ENCODE peak calls at places on chromosomes 5 and 9, in ten cellular contexts. K, G, C, Q, B, P, N, I, U and A are unnamed samples.

GRCh38 chr5:109756543-109757186 is 66.9 kb downstream of the MAN2A1 start:
- DNase-seq in G (no peak), N (no peak), K (no peak), Q (no peak), C (no peak), B (no peak), I (no peak), P (no peak), U (no peak), A (no peak)

GRCh38 chr9:29691758-29692407 is 2118.6 kb upstream of the C9orf72 start:
- DNase-seq in G (no peak), K (peak), B (peak), U (no peak), Q (no peak), N (no peak), C (no peak), I (no peak), P (peak), A (peak)

GRCh38 chr9:70412678-70413426 is 1.6 kb downstream of the KLF9 start:
- DNase-seq in Q (peak), I (peak), B (peak), C (no peak), N (no peak), K (peak), P (peak), U (peak), G (peak), A (peak)

GRCh38 chr5:40676643-40677333 is 2.9 kb upstream of the PTGER4 start:
- DNase-seq in I (no peak), G (peak), Q (no peak), N (peak), U (peak), K (peak), B (peak), P (peak), C (no peak), A (peak)

GRCh38 chr5:138955013-138955660 is 80.0 kb upstream of the LRRTM2 start:
- DNase-seq in G (peak), U (no peak), P (peak), C (no peak), Q (no peak), B (no peak), K (no peak), N (no peak), I (no peak), A (no peak)

GRCh38 chr9:126162611-126163381 is 163.8 kb upstream of the MVB12B start:
- DNase-seq in N (no peak), K (no peak), G (no peak), Q (no peak), B (no peak), U (no peak), I (peak), P (no peak), C (no peak), A (no peak)

GRCh38 chr5:5504325-5504724 is 81.8 kb downstream of the ICE1 start:
- DNase-seq in G (no peak), I (no peak), B (no peak), U (no peak), Q (no peak), P (no peak), K (no peak), C (no peak), N (no peak), A (no peak)

GRCh38 chr5:138503487-138504270 is 38.4 kb downstream of the EGR1 start:
- DNase-seq in G (no peak), K (peak), C (peak), B (peak), U (peak), Q (peak), N (no peak), P (peak), I (no peak), A (peak)

GRCh38 chr9:98248737-98249474 is 6.5 kb downstream of the TBC1D2 start:
- DNase-seq in N (peak), C (no peak), P (peak), G (peak), B (peak), U (peak), I (no peak), Q (peak), K (peak), A (peak)

GRCh38 chr9:13491138-13491492 is 211.6 kb upstream of the MPDZ start:
- DNase-seq in G (no peak), K (peak), C (no peak), B (no peak), Q (no peak), U (no peak), I (no peak), N (no peak), P (peak), A (no peak)

GRCh38 chr9:89718176-89718575 is 113.4 kb downstream of the GADD45G start:
- DNase-seq in G (no peak), U (no peak), Q (no peak), B (peak), K (no peak), N (no peak), P (no peak), I (no peak), C (no peak), A (peak)

GRCh38 chr9:114119242-114120191 is 20.4 kb upstream of the KIF12 start:
- DNase-seq in C (no peak), N (no peak), B (no peak), I (no peak), K (no peak), Q (no peak), P (no peak), G (no peak), U (no peak), A (no peak)

GRCh38 chr9:107270082-107270481 is 13.0 kb upstream of the RAD23B start:
- DNase-seq in C (no peak), B (no peak), K (no peak), N (no peak), U (no peak), Q (no peak), P (no peak), G (no peak), I (no peak), A (no peak)

GRCh38 chr9:78030553-78031270 is 899 bp downstream of the GNAQ start:
- DNase-seq in B (peak), K (peak), C (no peak), N (no peak), G (peak), U (peak), Q (peak), I (no peak), P (peak), A (peak)

GRCh38 chr9:71743884-71744283 is 24.4 kb downstream of the CEMIP2 start:
- DNase-seq in B (no peak), G (no peak), C (no peak), K (no peak), I (no peak), N (no peak), Q (no peak), U (no peak), P (no peak), A (no peak)

GRCh38 chr9:100408541-100409175 is 18.3 kb upstream of the MSANTD3 start:
- DNase-seq in Q (no peak), B (no peak), G (no peak), U (no peak), K (no peak), P (no peak), C (no peak), I (no peak), N (no peak), A (no peak)

GRCh38 chr5:80659111-80659510 is 4.3 kb upstream of the DHFR start:
- DNase-seq in I (no peak), C (no peak), P (peak), B (peak), Q (no peak), N (no peak), G (no peak), K (peak), U (no peak), A (peak)

GRCh38 chr5:125011419-125011818 is 265.0 kb upstream of the ZNF608 start:
- DNase-seq in B (no peak), G (no peak), C (no peak), Q (no peak), N (no peak), K (no peak), P (no peak), U (no peak), I (no peak), A (no peak)

GRCh38 chr9:137350696-137351584 is 48.9 kb upstream of the NRARP start:
- DNase-seq in B (no peak), N (no peak), Q (no peak), I (no peak), U (no peak), G (no peak), C (no peak), K (no peak), P (no peak), A (no peak)
- TF ChIP-seq CTCF in B (no peak), N (no peak), Q (no peak), I (no peak), U (no peak), G (no peak), C (no peak), K (no peak), P (no peak), A (no peak)

GRCh38 chr9:2047916-2048315 is 32.8 kb downstream of the SMARCA2 start:
- DNase-seq in N (no peak), G (no peak), C (no peak), P (no peak), I (no peak), K (no peak), B (no peak), U (no peak), Q (no peak), A (no peak)
- TF ChIP-seq CTCF in N (no peak), G (no peak), C (no peak), P (no peak), I (no peak), K (no peak), B (no peak), U (no peak), Q (no peak), A (no peak)

DNA sequence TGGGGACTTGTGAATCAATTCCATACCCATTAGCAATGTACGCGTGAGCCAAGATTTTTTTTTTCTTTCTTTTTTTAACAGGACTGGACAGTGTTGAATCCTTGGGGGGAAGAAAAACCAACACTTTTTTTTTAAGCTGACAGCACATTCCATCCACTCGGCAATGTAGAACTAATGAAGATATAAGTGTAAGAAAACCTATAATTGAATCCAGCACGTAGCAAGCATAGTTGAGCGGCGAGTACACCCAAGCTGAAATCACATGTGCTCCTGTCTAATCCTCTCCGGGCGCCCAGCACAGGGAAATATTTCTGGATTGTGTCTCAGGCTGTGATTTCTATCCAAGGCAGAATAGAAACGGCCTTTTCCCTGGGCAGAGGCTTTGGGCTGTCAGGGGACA is 118.2 kb downstream of the BOD1 start:
- DNase-seq in K (peak), P (peak), U (no peak), B (no peak), G (peak), N (no peak), I (peak), Q (no peak), C (no peak), A (no peak)
- TF ChIP-seq CTCF in K (no peak), P (no peak), U (no peak), B (no peak), G (no peak), N (no peak), I (no peak), Q (no peak), C (no peak), A (no peak)

GRCh38 chr5:181263633-181264032 is 2.7 kb upstream of the TRIM52 start:
- DNase-seq in N (no peak), U (no peak), B (no peak), K (no peak), Q (peak), C (no peak), I (no peak), P (no peak), G (no peak), A (no peak)
- TF ChIP-seq CTCF in N (no peak), U (no peak), B (no peak), K (no peak), Q (no peak), C (no peak), I (no peak), P (no peak), G (no peak), A (no peak)

GRCh38 chr9:136289651-136290507 is 14.0 kb downstream of the CCDC187 start:
- DNase-seq in N (no peak), C (no peak), U (no peak), Q (no peak), K (no peak), I (no peak), P (no peak), B (no peak), G (no peak), A (no peak)
- TF ChIP-seq CTCF in N (no peak), C (no peak), U (no peak), Q (no peak), K (no peak), I (no peak), P (no peak), B (no peak), G (no peak), A (no peak)

GRCh38 chr9:83715794-83716193 is 8.0 kb upstream of the UBQLN1 start:
- DNase-seq in B (no peak), K (no peak), P (no peak), N (no peak), I (no peak), Q (no peak), U (no peak), C (no peak), G (no peak), A (no peak)

GRCh38 chr9:83708515-83709158 is 879 bp upstream of the UBQLN1 start:
- DNase-seq in Q (peak), I (peak), U (peak), G (peak), P (peak), B (peak), C (no peak), N (no peak), K (peak), A (peak)

GRCh38 chr9:83715221-83715620 is 7.5 kb upstream of the UBQLN1 start:
- DNase-seq in Q (no peak), K (no peak), C (no peak), N (no peak), I (no peak), G (no peak), P (peak), B (no peak), U (no peak), A (no peak)

DNA sequence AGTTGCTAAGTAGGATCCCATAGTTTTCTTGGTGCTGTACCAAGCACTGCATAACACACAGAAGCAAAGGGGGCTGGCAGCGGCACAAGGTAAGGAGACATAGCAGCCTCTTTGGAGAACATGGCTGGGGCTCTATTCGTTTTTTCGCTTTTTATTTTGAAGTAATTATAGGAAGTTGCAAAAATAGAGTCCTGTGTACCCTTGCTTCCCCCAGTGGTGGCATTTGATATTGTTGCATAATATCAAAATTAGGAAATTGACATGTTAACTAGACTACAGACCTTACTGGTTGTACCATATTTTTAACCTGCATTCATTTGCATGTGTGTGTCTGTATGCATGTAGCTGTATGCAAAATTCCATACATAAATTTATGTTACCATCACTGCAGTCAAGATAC is 6.6 kb upstream of the UBQLN1 start:
- DNase-seq in K (no peak), Q (no peak), I (no peak), N (no peak), C (no peak), P (peak), G (no peak), B (no peak), U (no peak), A (no peak)
- TF ChIP-seq CTCF in K (peak), Q (peak), I (peak), N (no peak), C (peak), P (peak), G (peak), B (peak), U (no peak), A (no peak)